ENCODE peak calls at places on chromosomes 7 and 10, in four cellular contexts. One of them, this sample, is unnamed.

GRCh38 chr10:79342295-79342761 is 4.9 kb upstream of the PPIF start:
- DNase-seq in CD8-positive, alpha-beta memory T cell: peak; percentile 24
- DNase-seq in frontal cortex: no peak
- DNase-seq in stimulated activated CD8-positive, alpha-beta memory T cell treated with anti-CD3 and anti-CD28 coated beads, Interleukin-7, amount 100 ng/mL, for 4 hours: no peak
- DNase-seq in this sample: no peak

GRCh38 chr7:150992833-150993302 is 2.1 kb downstream of the NOS3 start:
- DNase-seq in stimulated activated CD8-positive, alpha-beta memory T cell treated with anti-CD3 and anti-CD28 coated beads, Interleukin-7, amount 100 ng/mL, for 4 hours: no peak
- DNase-seq in frontal cortex: no peak
- DNase-seq in CD8-positive, alpha-beta memory T cell: no peak
- DNase-seq in this sample: no peak

GRCh38 chr7:112858838-112859237 is 68.6 kb upstream of the TMEM168 start:
- DNase-seq in frontal cortex: no peak
- DNase-seq in stimulated activated CD8-positive, alpha-beta memory T cell treated with anti-CD3 and anti-CD28 coated beads, Interleukin-7, amount 100 ng/mL, for 4 hours: no peak
- DNase-seq in CD8-positive, alpha-beta memory T cell: no peak
- DNase-seq in this sample: no peak

GRCh38 chr7:116628971-116629586 is 42.9 kb upstream of the MET start:
- DNase-seq in frontal cortex: no peak
- DNase-seq in CD8-positive, alpha-beta memory T cell: no peak
- DNase-seq in stimulated activated CD8-positive, alpha-beta memory T cell treated with anti-CD3 and anti-CD28 coated beads, Interleukin-7, amount 100 ng/mL, for 4 hours: no peak
- DNase-seq in this sample: no peak

GRCh38 chr10:71816931-71817631 is 34.0 kb downstream of the PSAP start:
- DNase-seq in stimulated activated CD8-positive, alpha-beta memory T cell treated with anti-CD3 and anti-CD28 coated beads, Interleukin-7, amount 100 ng/mL, for 4 hours: no peak
- DNase-seq in frontal cortex: no peak
- DNase-seq in CD8-positive, alpha-beta memory T cell: peak; percentile 13
- DNase-seq in this sample: no peak

GRCh38 chr7:85750454-85750949 is 563.6 kb upstream of the SEMA3D start:
- DNase-seq in frontal cortex: no peak
- DNase-seq in CD8-positive, alpha-beta memory T cell: no peak
- DNase-seq in stimulated activated CD8-positive, alpha-beta memory T cell treated with anti-CD3 and anti-CD28 coated beads, Interleukin-7, amount 100 ng/mL, for 4 hours: no peak
- DNase-seq in this sample: no peak

GRCh38 chr10:290026-290725 is 154.9 kb downstream of the ZMYND11 start:
- DNase-seq in CD8-positive, alpha-beta memory T cell: no peak
- DNase-seq in stimulated activated CD8-positive, alpha-beta memory T cell treated with anti-CD3 and anti-CD28 coated beads, Interleukin-7, amount 100 ng/mL, for 4 hours: no peak
- DNase-seq in frontal cortex: no peak
- DNase-seq in this sample: no peak

GRCh38 chr7:139358541-139359365 is 941 bp upstream of the LUC7L2 start:
- DNase-seq in frontal cortex: no peak
- DNase-seq in stimulated activated CD8-positive, alpha-beta memory T cell treated with anti-CD3 and anti-CD28 coated beads, Interleukin-7, amount 100 ng/mL, for 4 hours: no peak
- DNase-seq in CD8-positive, alpha-beta memory T cell: peak; percentile 55
- DNase-seq in this sample: peak; percentile 31

GRCh38 chr7:88146611-88147010 is 73.2 kb downstream of the SRI start:
- DNase-seq in frontal cortex: no peak
- DNase-seq in CD8-positive, alpha-beta memory T cell: no peak
- DNase-seq in stimulated activated CD8-positive, alpha-beta memory T cell treated with anti-CD3 and anti-CD28 coated beads, Interleukin-7, amount 100 ng/mL, for 4 hours: no peak
- DNase-seq in this sample: no peak

GRCh38 chr10:132201111-132201989 is 14.6 kb downstream of the DPYSL4 start:
- DNase-seq in stimulated activated CD8-positive, alpha-beta memory T cell treated with anti-CD3 and anti-CD28 coated beads, Interleukin-7, amount 100 ng/mL, for 4 hours: no peak
- DNase-seq in frontal cortex: no peak
- DNase-seq in CD8-positive, alpha-beta memory T cell: peak; percentile 31
- DNase-seq in this sample: no peak

GRCh38 chr7:102432476-102433318 is 678 bp upstream of the ORAI2 start:
- DNase-seq in frontal cortex: no peak
- DNase-seq in stimulated activated CD8-positive, alpha-beta memory T cell treated with anti-CD3 and anti-CD28 coated beads, Interleukin-7, amount 100 ng/mL, for 4 hours: no peak
- DNase-seq in CD8-positive, alpha-beta memory T cell: no peak
- DNase-seq in this sample: no peak

GRCh38 chr7:104206841-104207240 is 972 bp downstream of the ORC5 start:
- DNase-seq in frontal cortex: no peak
- DNase-seq in stimulated activated CD8-positive, alpha-beta memory T cell treated with anti-CD3 and anti-CD28 coated beads, Interleukin-7, amount 100 ng/mL, for 4 hours: no peak
- DNase-seq in CD8-positive, alpha-beta memory T cell: no peak
- DNase-seq in this sample: no peak

GRCh38 chr10:88106348-88106747 is 242.9 kb downstream of the PTEN start:
- DNase-seq in stimulated activated CD8-positive, alpha-beta memory T cell treated with anti-CD3 and anti-CD28 coated beads, Interleukin-7, amount 100 ng/mL, for 4 hours: no peak
- DNase-seq in frontal cortex: no peak
- DNase-seq in CD8-positive, alpha-beta memory T cell: no peak
- DNase-seq in this sample: no peak

GRCh38 chr10:90969947-90970673 is 49.2 kb upstream of the ANKRD1 start:
- DNase-seq in stimulated activated CD8-positive, alpha-beta memory T cell treated with anti-CD3 and anti-CD28 coated beads, Interleukin-7, amount 100 ng/mL, for 4 hours: no peak
- DNase-seq in frontal cortex: no peak
- DNase-seq in CD8-positive, alpha-beta memory T cell: no peak
- DNase-seq in this sample: no peak

GRCh38 chr7:119270045-119270464 is 1002.9 kb upstream of the KCND2 start:
- DNase-seq in CD8-positive, alpha-beta memory T cell: no peak
- DNase-seq in stimulated activated CD8-positive, alpha-beta memory T cell treated with anti-CD3 and anti-CD28 coated beads, Interleukin-7, amount 100 ng/mL, for 4 hours: no peak
- DNase-seq in frontal cortex: no peak
- DNase-seq in this sample: no peak

GRCh38 chr10:23885853-23886252 is 323.1 kb upstream of the KIAA1217 start:
- DNase-seq in stimulated activated CD8-positive, alpha-beta memory T cell treated with anti-CD3 and anti-CD28 coated beads, Interleukin-7, amount 100 ng/mL, for 4 hours: no peak
- DNase-seq in frontal cortex: no peak
- DNase-seq in CD8-positive, alpha-beta memory T cell: no peak
- DNase-seq in this sample: no peak

GRCh38 chr10:114489521-114490310 is 85.4 kb upstream of the AFAP1L2 start:
- DNase-seq in frontal cortex: no peak
- DNase-seq in stimulated activated CD8-positive, alpha-beta memory T cell treated with anti-CD3 and anti-CD28 coated beads, Interleukin-7, amount 100 ng/mL, for 4 hours: no peak
- DNase-seq in CD8-positive, alpha-beta memory T cell: no peak
- DNase-seq in this sample: no peak

GRCh38 chr10:43339136-43339535 is 32.3 kb upstream of the FXYD4 start:
- DNase-seq in CD8-positive, alpha-beta memory T cell: no peak
- DNase-seq in frontal cortex: no peak
- DNase-seq in stimulated activated CD8-positive, alpha-beta memory T cell treated with anti-CD3 and anti-CD28 coated beads, Interleukin-7, amount 100 ng/mL, for 4 hours: no peak
- DNase-seq in this sample: no peak

GRCh38 chr10:84562592-84562991 is 234.2 kb downstream of the CCSER2 start:
- DNase-seq in stimulated activated CD8-positive, alpha-beta memory T cell treated with anti-CD3 and anti-CD28 coated beads, Interleukin-7, amount 100 ng/mL, for 4 hours: no peak
- DNase-seq in CD8-positive, alpha-beta memory T cell: no peak
- DNase-seq in frontal cortex: no peak
- DNase-seq in this sample: no peak

GRCh38 chr7:100398239-100398638 is 25.0 kb downstream of the PILRA start:
- DNase-seq in frontal cortex: no peak
- DNase-seq in CD8-positive, alpha-beta memory T cell: no peak
- DNase-seq in stimulated activated CD8-positive, alpha-beta memory T cell treated with anti-CD3 and anti-CD28 coated beads, Interleukin-7, amount 100 ng/mL, for 4 hours: no peak
- DNase-seq in this sample: no peak

GRCh38 chr7:34365011-34365410 is 293.0 kb upstream of the NPSR1 start:
- DNase-seq in frontal cortex: no peak
- DNase-seq in stimulated activated CD8-positive, alpha-beta memory T cell treated with anti-CD3 and anti-CD28 coated beads, Interleukin-7, amount 100 ng/mL, for 4 hours: no peak
- DNase-seq in CD8-positive, alpha-beta memory T cell: no peak
- DNase-seq in this sample: no peak

GRCh38 chr10:44020322-44021111 is 364.4 kb downstream of the CXCL12 start:
- DNase-seq in CD8-positive, alpha-beta memory T cell: no peak
- DNase-seq in stimulated activated CD8-positive, alpha-beta memory T cell treated with anti-CD3 and anti-CD28 coated beads, Interleukin-7, amount 100 ng/mL, for 4 hours: no peak
- DNase-seq in frontal cortex: no peak
- DNase-seq in this sample: no peak

GRCh38 chr7:3787717-3788311 is 486.8 kb downstream of the SDK1 start:
- DNase-seq in stimulated activated CD8-positive, alpha-beta memory T cell treated with anti-CD3 and anti-CD28 coated beads, Interleukin-7, amount 100 ng/mL, for 4 hours: no peak
- DNase-seq in CD8-positive, alpha-beta memory T cell: no peak
- DNase-seq in frontal cortex: no peak
- DNase-seq in this sample: no peak